ENCODE peak calls at places on chromosomes 11 and 22, in four cellular contexts. V, H, K and P are unnamed samples.
A peak's percentile ranks its signal among the peaks of the same experiment; 100 is the strongest.

GRCh38 chr11:30423886-30424285 is 101.0 kb downstream of the ARL14EP start:
- DNase-seq in V (no peak), H (no peak), K (no peak), P (no peak)

GRCh38 chr11:118979434-118979833 is 7.9 kb downstream of the FOXR1 start:
- DNase-seq in V (no peak), H (no peak), K (no peak), P (no peak)

GRCh38 chr11:134414036-134414731 is 2.1 kb upstream of the B3GAT1 start:
- DNase-seq in V (no peak), H (no peak), K (no peak), P (no peak)

GRCh38 chr11:69636512-69636866 is 4.5 kb upstream of the CCND1 start:
- DNase-seq in V (no peak), H (peak; percentile 87), K (peak; percentile 70), P (peak; percentile 57)

GRCh38 chr22:28123989-28124766 is 205.1 kb upstream of the PITPNB start:
- DNase-seq in V (no peak), H (no peak), K (no peak), P (no peak)

GRCh38 chr11:3156661-3157311 is 8.3 kb downstream of the OSBPL5 start:
- DNase-seq in V (no peak), H (no peak), K (no peak), P (no peak)

GRCh38 chr22:24775769-24776492 is 1.4 kb upstream of the PIWIL3 start:
- DNase-seq in V (no peak), H (no peak), K (no peak), P (no peak)

GRCh38 chr11:32386770-32387377 is 48.5 kb downstream of the WT1 start:
- DNase-seq in V (peak; percentile 84), H (peak; percentile 35), K (no peak), P (no peak)

GRCh38 chr11:93221539-93221938 is 23.7 kb upstream of the SLC36A4 start:
- DNase-seq in V (no peak), H (no peak), K (no peak), P (no peak)

GRCh38 chr11:72228229-72228843 is 3.8 kb downstream of the INPPL1 start:
- DNase-seq in V (no peak), H (no peak), K (no peak), P (no peak)

GRCh38 chr11:106827687-106828086 is 190.6 kb downstream of the GUCY1A2 start:
- DNase-seq in V (no peak), H (no peak), K (no peak), P (no peak)

GRCh38 chr11:46896719-46897406 is 21.5 kb downstream of the LRP4 start:
- DNase-seq in V (no peak), H (peak; percentile 33), K (no peak), P (no peak)

GRCh38 chr11:2201542-2201941 is 29.9 kb upstream of the TH start:
- DNase-seq in V (no peak), H (no peak), K (no peak), P (no peak)

GRCh38 chr22:26516503-26516902 is 4.2 kb upstream of the TFIP11 start:
- DNase-seq in V (no peak), H (no peak), K (no peak), P (no peak)

GRCh38 chr11:67448220-67448609 is 4.3 kb downstream of the GPR152 start:
- DNase-seq in V (no peak), H (no peak), K (no peak), P (no peak)

GRCh38 chr22:29139965-29140782 is 65.5 kb upstream of the EMID1 start:
- DNase-seq in V (no peak), H (no peak), K (no peak), P (peak; percentile 61)

GRCh38 chr22:41513391-41513790 is 30.9 kb downstream of the POLR3H start:
- DNase-seq in V (no peak), H (no peak), K (no peak), P (no peak)

GRCh38 chr22:25700996-25701815 is 40.8 kb upstream of the MYO18B start:
- DNase-seq in V (no peak), H (peak; percentile 27), K (no peak), P (peak; percentile 49)

GRCh38 chr11:65505434-65506315 is 6.8 kb downstream of the MALAT1 start:
- DNase-seq in V (no peak), H (peak; percentile 63), K (no peak), P (no peak)

GRCh38 chr11:123235117-123235686 is 40.2 kb upstream of the CLMP start:
- DNase-seq in V (peak; percentile 66), H (no peak), K (peak; percentile 38), P (no peak)

GRCh38 chr22:17084554-17085276 is at the start of gene IL17RA:
- DNase-seq in V (peak; percentile 87), H (peak; percentile 85), K (peak; percentile 96), P (peak; percentile 29)

GRCh38 chr22:17083811-17084540 is 824 bp upstream of the IL17RA start:
- DNase-seq in V (no peak), H (no peak), K (no peak), P (no peak)

GRCh38 chr22:38071421-38072321 is 12.3 kb downstream of the SLC16A8 start:
- DNase-seq in V (no peak), H (no peak), K (no peak), P (no peak)

GRCh38 chr11:111731839-111732238 is 34.4 kb downstream of the PPP2R1B start:
- DNase-seq in V (no peak), H (peak; percentile 13), K (no peak), P (no peak)

GRCh38 chr11:69463181-69463891 is 18.1 kb upstream of the LINC01488 start:
- DNase-seq in V (no peak), H (peak; percentile 76), K (no peak), P (no peak)

DNA sequence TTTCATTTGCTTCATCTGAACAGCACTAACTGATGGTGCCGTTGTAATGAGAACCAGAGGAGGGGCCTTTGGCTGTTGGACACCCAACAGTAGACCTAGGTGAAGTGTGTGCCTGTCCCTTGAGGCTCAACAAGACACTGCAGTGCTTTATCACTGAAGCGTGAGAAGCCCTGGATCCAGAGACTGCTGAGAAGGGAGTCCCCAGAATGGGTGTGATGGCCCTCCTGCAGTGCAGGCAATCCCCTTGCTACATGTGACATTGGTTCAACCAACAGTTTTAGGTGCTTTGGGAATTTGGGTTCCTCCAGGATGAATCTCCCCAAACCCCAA is 125.6 kb downstream of the BRD1 start:
- DNase-seq in V (no peak), H (no peak), K (no peak), P (no peak)
- TF ChIP-seq CTCF in V (no peak), H (no peak), K (no peak), P (no peak)

GRCh38 chr11:89136606-89137005 is 41.1 kb upstream of the TYR start:
- DNase-seq in V (no peak), H (no peak), K (no peak), P (no peak)
- H3K4me3 ChIP-seq in V (no peak overlapping the region), H (no peak overlapping the region), K (no peak overlapping the region), P (no peak overlapping the region)

DNA sequence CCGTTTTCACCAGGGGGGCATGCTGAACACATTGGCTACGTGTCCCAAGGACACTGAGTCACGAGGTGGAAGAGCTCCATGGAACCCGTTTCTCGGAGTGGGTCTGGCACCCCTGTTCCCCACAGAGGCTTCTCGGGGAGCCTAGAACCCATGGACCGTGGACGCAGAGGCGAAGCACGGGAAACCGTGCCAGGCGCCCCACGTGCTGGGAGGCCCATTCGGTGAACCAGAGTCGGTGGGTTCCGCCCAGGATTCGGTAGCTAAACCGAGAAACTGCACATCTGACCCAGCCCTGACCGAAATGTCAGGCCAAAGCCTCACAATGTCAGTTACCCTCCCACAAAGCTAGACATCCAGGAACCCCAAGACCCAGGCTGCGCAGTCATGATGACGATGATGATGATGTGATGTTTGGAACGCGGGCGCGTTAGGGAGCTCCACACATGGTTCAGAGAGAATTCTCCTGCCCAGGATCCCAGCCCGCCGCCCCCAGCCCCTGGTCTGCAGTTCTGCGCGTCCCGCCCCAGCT is 28.5 kb upstream of the WNT11 start:
- DNase-seq in V (no peak), H (no peak), K (peak; percentile 52), P (no peak)
- TF ChIP-seq CTCF in V (no peak), H (no peak), K (no peak), P (no peak)

GRCh38 chr22:20853236-20853660 is 5.4 kb downstream of the PI4KA start:
- DNase-seq in V (no peak), H (no peak), K (no peak), P (no peak)

GRCh38 chr22:20859615-20860014 is 808 bp downstream of the SNAP29 start:
- DNase-seq in V (no peak), H (no peak), K (no peak), P (no peak)

GRCh38 chr22:20857838-20858614 is 585 bp downstream of the PI4KA start:
- DNase-seq in V (peak; percentile 90), H (peak; percentile 92), K (peak; percentile 85), P (peak; percentile 28)

GRCh38 chr22:20858615-20859416 is at the start of the genes PI4KA and SNAP29:
- DNase-seq in V (peak; percentile 99), H (peak; percentile 99), K (peak; percentile 99), P (peak; percentile 92)

GRCh38 chr22:20857247-20857643 is 1.4 kb downstream of the PI4KA start:
- DNase-seq in V (no peak), H (no peak), K (no peak), P (no peak)
- H3K4me3 ChIP-seq in V (peak overlapping the region; percentile 71), H (peak overlapping the region; percentile 88), K (peak overlapping the region; percentile 13), P (peak overlapping the region; percentile 57)

GRCh38 chr22:46866591-46866990 is 104.1 kb downstream of the TBC1D22A start:
- DNase-seq in V (no peak), H (peak; percentile 87), K (no peak), P (peak; percentile 82)

GRCh38 chr22:46871826-46872225 is 109.4 kb downstream of the TBC1D22A start:
- DNase-seq in V (no peak), H (no peak), K (no peak), P (no peak)

GRCh38 chr22:46865642-46866041 is 103.2 kb downstream of the TBC1D22A start:
- DNase-seq in V (no peak), H (no peak), K (no peak), P (no peak)

GRCh38 chr22:46867106-46867505 is 104.7 kb downstream of the TBC1D22A start:
- DNase-seq in V (no peak), H (no peak), K (no peak), P (no peak)

DNA sequence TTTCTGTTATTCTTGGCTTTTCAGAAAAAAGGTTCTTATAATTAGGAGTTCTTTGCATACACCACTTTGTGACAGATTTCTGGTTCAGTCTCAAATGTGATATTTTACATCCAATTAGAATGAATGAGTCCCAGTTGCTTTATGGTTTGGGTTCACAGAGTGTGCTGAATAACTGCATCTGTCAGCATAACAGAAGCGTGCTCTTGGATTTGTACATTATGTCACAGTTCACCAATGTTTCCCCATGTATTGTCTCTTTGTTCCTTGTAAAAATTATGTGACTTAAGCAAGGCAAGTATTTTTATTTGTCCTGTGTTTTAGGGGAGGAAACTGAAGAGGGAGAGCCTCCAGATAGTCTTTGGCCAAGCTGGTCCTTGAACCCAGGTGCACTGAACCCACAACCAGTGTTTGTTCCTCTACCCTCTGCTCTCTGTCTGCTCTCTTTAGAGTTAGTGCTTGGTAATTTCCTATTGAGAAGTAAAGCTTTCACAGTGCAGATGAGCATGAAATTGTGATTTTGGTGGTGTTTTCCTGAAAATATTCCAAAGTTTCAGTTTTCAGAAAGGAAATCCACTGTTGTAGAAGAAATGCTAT is 107.5 kb downstream of the TBC1D22A start:
- DNase-seq in V (no peak), H (no peak), K (no peak), P (no peak)
- TF ChIP-seq CTCF in V (no peak), H (no peak), K (no peak), P (no peak)

GRCh38 chr11:57310630-57311086 is 14.1 kb downstream of the TNKS1BP1 start:
- DNase-seq in V (peak; percentile 73), H (no peak), K (peak; percentile 84), P (no peak)
- H3K4me3 ChIP-seq in V (peak overlapping the region; percentile 51), H (peak overlapping the region; percentile 45), K (peak overlapping the region; percentile 48), P (peak overlapping the region; percentile 32)

GRCh38 chr22:48663297-48663696 is 1164.4 kb downstream of the BRD1 start:
- DNase-seq in V (no peak), H (no peak), K (no peak), P (no peak)
- TF ChIP-seq CTCF in V (no peak), H (peak; percentile 20), K (no peak), P (no peak)